ENCODE peak calls at places on chromosomes 6 and 20, in seven cellular contexts. One of them, this sample, is unnamed.

GRCh38 chr6:22884441-22884840 is 315.1 kb downstream of the HDGFL1 start:
- DNase-seq in right cardiac atrium: no peak
- DNase-seq in effector memory CD4-positive, alpha-beta T cell: no peak
- DNase-seq in esophagus squamous epithelium: no peak
- DNase-seq in K562: no peak
- DNase-seq in RWPE1: no peak
- DNase-seq in IMR-90: no peak
- DNase-seq in this sample: no peak

GRCh38 chr6:56364482-56365313 is 117.3 kb upstream of the COL21A1 start:
- DNase-seq in right cardiac atrium: no peak
- DNase-seq in effector memory CD4-positive, alpha-beta T cell: no peak
- DNase-seq in esophagus squamous epithelium: no peak
- DNase-seq in K562: no peak
- DNase-seq in RWPE1: no peak
- DNase-seq in IMR-90: peak; percentile 78
- DNase-seq in this sample: no peak

GRCh38 chr20:24838551-24839530 is 110.2 kb upstream of the CST7 start:
- DNase-seq in right cardiac atrium: no peak
- DNase-seq in effector memory CD4-positive, alpha-beta T cell: no peak
- DNase-seq in esophagus squamous epithelium: no peak
- DNase-seq in K562: no peak
- DNase-seq in RWPE1: no peak
- DNase-seq in IMR-90: peak; percentile 12
- DNase-seq in this sample: no peak

GRCh38 chr6:139373928-139374356 is 506 bp downstream of the CITED2 start:
- DNase-seq in right cardiac atrium: no peak
- DNase-seq in effector memory CD4-positive, alpha-beta T cell: no peak
- DNase-seq in esophagus squamous epithelium: no peak
- DNase-seq in K562: peak; percentile 17
- DNase-seq in RWPE1: no peak
- DNase-seq in IMR-90: no peak
- DNase-seq in this sample: no peak

GRCh38 chr6:137157601-137158000 is 15.8 kb downstream of the IL22RA2 start:
- DNase-seq in right cardiac atrium: no peak
- DNase-seq in effector memory CD4-positive, alpha-beta T cell: no peak
- DNase-seq in esophagus squamous epithelium: no peak
- DNase-seq in K562: no peak
- DNase-seq in RWPE1: peak; percentile 69
- DNase-seq in IMR-90: no peak
- DNase-seq in this sample: peak; percentile 48

GRCh38 chr6:38212579-38212978 is 393.1 kb downstream of the ZFAND3 start:
- DNase-seq in right cardiac atrium: no peak
- DNase-seq in effector memory CD4-positive, alpha-beta T cell: no peak
- DNase-seq in esophagus squamous epithelium: no peak
- DNase-seq in K562: no peak
- DNase-seq in RWPE1: no peak
- DNase-seq in IMR-90: no peak
- DNase-seq in this sample: no peak

GRCh38 chr20:16290358-16290757 is 282.9 kb downstream of the KIF16B start:
- DNase-seq in right cardiac atrium: no peak
- DNase-seq in effector memory CD4-positive, alpha-beta T cell: no peak
- DNase-seq in esophagus squamous epithelium: no peak
- DNase-seq in K562: no peak
- DNase-seq in RWPE1: no peak
- DNase-seq in IMR-90: no peak
- DNase-seq in this sample: no peak

GRCh38 chr20:42792052-42792451 is 397.7 kb downstream of the PTPRT start:
- DNase-seq in right cardiac atrium: no peak
- DNase-seq in effector memory CD4-positive, alpha-beta T cell: no peak
- DNase-seq in esophagus squamous epithelium: no peak
- DNase-seq in K562: no peak
- DNase-seq in RWPE1: no peak
- DNase-seq in IMR-90: no peak
- DNase-seq in this sample: no peak

GRCh38 chr20:63612276-63612931 is 14.5 kb downstream of the GMEB2 start:
- DNase-seq in right cardiac atrium: no peak
- DNase-seq in effector memory CD4-positive, alpha-beta T cell: no peak
- DNase-seq in esophagus squamous epithelium: no peak
- DNase-seq in K562: no peak
- DNase-seq in RWPE1: no peak
- DNase-seq in IMR-90: no peak
- DNase-seq in this sample: no peak

GRCh38 chr6:167676000-167676665 is 150.6 kb upstream of the AFDN start:
- DNase-seq in right cardiac atrium: peak; percentile 47
- DNase-seq in effector memory CD4-positive, alpha-beta T cell: no peak
- DNase-seq in esophagus squamous epithelium: no peak
- DNase-seq in K562: no peak
- DNase-seq in RWPE1: no peak
- DNase-seq in IMR-90: no peak
- DNase-seq in this sample: no peak

GRCh38 chr20:49397525-49397924 is 84.9 kb downstream of the KCNB1 start:
- DNase-seq in right cardiac atrium: peak; percentile 64
- DNase-seq in effector memory CD4-positive, alpha-beta T cell: no peak
- DNase-seq in esophagus squamous epithelium: no peak
- DNase-seq in K562: no peak
- DNase-seq in RWPE1: peak; percentile 87
- DNase-seq in IMR-90: peak; percentile 25
- DNase-seq in this sample: no peak

GRCh38 chr20:23232219-23232581 is 118.4 kb upstream of the NXT1 start:
- DNase-seq in right cardiac atrium: no peak
- DNase-seq in effector memory CD4-positive, alpha-beta T cell: no peak
- DNase-seq in esophagus squamous epithelium: no peak
- DNase-seq in K562: no peak
- DNase-seq in RWPE1: no peak
- DNase-seq in IMR-90: no peak
- DNase-seq in this sample: no peak

GRCh38 chr6:25963426-25964123 is 973 bp downstream of the TRIM38 start:
- DNase-seq in right cardiac atrium: no peak
- DNase-seq in effector memory CD4-positive, alpha-beta T cell: no peak
- DNase-seq in esophagus squamous epithelium: no peak
- DNase-seq in K562: peak; percentile 43
- DNase-seq in RWPE1: peak; percentile 42
- DNase-seq in IMR-90: peak; percentile 16
- DNase-seq in this sample: peak; percentile 16

GRCh38 chr6:141290871-141291270 is 841.9 kb upstream of the GJE1 start:
- DNase-seq in right cardiac atrium: no peak
- DNase-seq in effector memory CD4-positive, alpha-beta T cell: no peak
- DNase-seq in esophagus squamous epithelium: no peak
- DNase-seq in K562: no peak
- DNase-seq in RWPE1: no peak
- DNase-seq in IMR-90: peak; percentile 6
- DNase-seq in this sample: no peak

GRCh38 chr6:14452567-14453527 is 335.3 kb downstream of the CD83 start:
- DNase-seq in right cardiac atrium: no peak
- DNase-seq in effector memory CD4-positive, alpha-beta T cell: peak; percentile 6
- DNase-seq in esophagus squamous epithelium: no peak
- DNase-seq in K562: peak; percentile 42
- DNase-seq in RWPE1: no peak
- DNase-seq in IMR-90: no peak
- DNase-seq in this sample: no peak

GRCh38 chr6:108767418-108768175 is 80.6 kb upstream of the ARMC2 start:
- DNase-seq in right cardiac atrium: no peak
- DNase-seq in effector memory CD4-positive, alpha-beta T cell: no peak
- DNase-seq in esophagus squamous epithelium: no peak
- DNase-seq in K562: no peak
- DNase-seq in RWPE1: no peak
- DNase-seq in IMR-90: no peak
- DNase-seq in this sample: no peak

GRCh38 chr6:163321717-163322116 is 92.8 kb upstream of the QKI start:
- DNase-seq in right cardiac atrium: no peak
- DNase-seq in effector memory CD4-positive, alpha-beta T cell: no peak
- DNase-seq in esophagus squamous epithelium: no peak
- DNase-seq in K562: no peak
- DNase-seq in RWPE1: no peak
- DNase-seq in IMR-90: no peak
- DNase-seq in this sample: no peak

GRCh38 chr6:15312500-15312899 is 66.6 kb downstream of the JARID2 start:
- DNase-seq in right cardiac atrium: no peak
- DNase-seq in effector memory CD4-positive, alpha-beta T cell: no peak
- DNase-seq in esophagus squamous epithelium: no peak
- DNase-seq in K562: no peak
- DNase-seq in RWPE1: no peak
- DNase-seq in IMR-90: peak; percentile 62
- DNase-seq in this sample: no peak

GRCh38 chr6:111585241-111585968 is 20.3 kb downstream of the TRAF3IP2 start:
- DNase-seq in right cardiac atrium: no peak
- DNase-seq in effector memory CD4-positive, alpha-beta T cell: no peak
- DNase-seq in esophagus squamous epithelium: no peak
- DNase-seq in K562: no peak
- DNase-seq in RWPE1: no peak
- DNase-seq in IMR-90: peak; percentile 75
- DNase-seq in this sample: no peak

GRCh38 chr6:111583221-111583620 is 22.5 kb downstream of the TRAF3IP2 start:
- DNase-seq in right cardiac atrium: no peak
- DNase-seq in effector memory CD4-positive, alpha-beta T cell: no peak
- DNase-seq in esophagus squamous epithelium: no peak
- DNase-seq in K562: no peak
- DNase-seq in RWPE1: no peak
- DNase-seq in IMR-90: no peak
- DNase-seq in this sample: no peak

GRCh38 chr6:111585969-111586315 is 19.7 kb downstream of the TRAF3IP2 start:
- DNase-seq in right cardiac atrium: no peak
- DNase-seq in effector memory CD4-positive, alpha-beta T cell: no peak
- DNase-seq in esophagus squamous epithelium: no peak
- DNase-seq in K562: no peak
- DNase-seq in RWPE1: no peak
- DNase-seq in IMR-90: no peak
- DNase-seq in this sample: no peak

GRCh38 chr6:111581957-111582356 is 23.7 kb downstream of the TRAF3IP2 start:
- DNase-seq in right cardiac atrium: no peak
- DNase-seq in effector memory CD4-positive, alpha-beta T cell: no peak
- DNase-seq in esophagus squamous epithelium: no peak
- DNase-seq in K562: no peak
- DNase-seq in RWPE1: no peak
- DNase-seq in IMR-90: no peak
- DNase-seq in this sample: no peak

GRCh38 chr6:111583986-111584385 is 21.7 kb downstream of the TRAF3IP2 start:
- DNase-seq in right cardiac atrium: no peak
- DNase-seq in effector memory CD4-positive, alpha-beta T cell: no peak
- DNase-seq in esophagus squamous epithelium: no peak
- DNase-seq in K562: no peak
- DNase-seq in RWPE1: no peak
- DNase-seq in IMR-90: no peak
- DNase-seq in this sample: no peak
- H3K27ac ChIP-seq in right cardiac atrium: no peak overlapping the region
- H3K27ac ChIP-seq in effector memory CD4-positive, alpha-beta T cell: no peak overlapping the region
- H3K27ac ChIP-seq in esophagus squamous epithelium: peak overlapping the region; percentile 72
- H3K27ac ChIP-seq in K562: no peak overlapping the region
- H3K27ac ChIP-seq in RWPE1: no peak overlapping the region
- H3K27ac ChIP-seq in IMR-90: no peak overlapping the region
- H3K27ac ChIP-seq in this sample: peak overlapping the region; percentile 95

DNA sequence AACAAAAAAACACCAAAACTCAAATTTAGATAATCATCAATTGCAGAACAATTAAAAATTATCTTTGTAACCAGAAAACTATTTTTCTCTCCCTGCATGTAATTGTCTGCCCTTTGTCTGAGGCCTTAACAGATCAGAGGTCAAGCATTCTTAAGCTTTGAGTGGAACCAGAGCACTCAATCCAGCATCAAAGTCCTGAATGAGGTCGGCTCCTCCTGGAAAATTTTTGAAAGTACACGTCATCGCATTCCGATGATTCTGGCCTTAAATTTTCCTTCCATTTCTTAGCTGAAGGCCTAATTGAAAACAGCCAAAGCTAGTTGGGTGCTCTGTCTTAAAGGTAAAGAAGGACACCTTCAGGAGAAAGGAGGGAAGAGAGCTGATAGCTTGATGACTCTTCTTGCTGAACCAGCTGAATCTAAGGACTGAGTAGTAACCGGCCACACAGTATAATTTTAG is 510.2 kb upstream of the SULF2 start:
- DNase-seq in right cardiac atrium: no peak
- DNase-seq in effector memory CD4-positive, alpha-beta T cell: no peak
- DNase-seq in esophagus squamous epithelium: no peak
- DNase-seq in K562: no peak
- DNase-seq in RWPE1: peak; percentile 97
- DNase-seq in IMR-90: peak; percentile 94
- DNase-seq in this sample: peak; percentile 54
- H3K27ac ChIP-seq in right cardiac atrium: peak overlapping the region; percentile 20
- H3K27ac ChIP-seq in effector memory CD4-positive, alpha-beta T cell: no peak overlapping the region
- H3K27ac ChIP-seq in esophagus squamous epithelium: no peak overlapping the region
- H3K27ac ChIP-seq in K562: no peak overlapping the region
- H3K27ac ChIP-seq in RWPE1: no peak overlapping the region
- H3K27ac ChIP-seq in IMR-90: peak overlapping the region; percentile 47
- H3K27ac ChIP-seq in this sample: no peak overlapping the region

GRCh38 chr6:52420668-52421358 is 671 bp downstream of the EFHC1 start:
- DNase-seq in right cardiac atrium: no peak
- DNase-seq in effector memory CD4-positive, alpha-beta T cell: no peak
- DNase-seq in esophagus squamous epithelium: no peak
- DNase-seq in K562: no peak
- DNase-seq in RWPE1: peak; percentile 50
- DNase-seq in IMR-90: peak; percentile 33
- DNase-seq in this sample: no peak
- H3K27ac ChIP-seq in right cardiac atrium: peak overlapping the region; percentile 16
- H3K27ac ChIP-seq in effector memory CD4-positive, alpha-beta T cell: peak overlapping the region; percentile 56
- H3K27ac ChIP-seq in esophagus squamous epithelium: peak overlapping the region; percentile 92
- H3K27ac ChIP-seq in K562: peak overlapping the region; percentile 52
- H3K27ac ChIP-seq in RWPE1: peak overlapping the region; percentile 91
- H3K27ac ChIP-seq in IMR-90: peak overlapping the region; percentile 76
- H3K27ac ChIP-seq in this sample: peak overlapping the region; percentile 24

GRCh38 chr20:9339708-9340107 is 174.7 kb upstream of the LAMP5 start:
- DNase-seq in right cardiac atrium: no peak
- DNase-seq in effector memory CD4-positive, alpha-beta T cell: no peak
- DNase-seq in esophagus squamous epithelium: no peak
- DNase-seq in K562: no peak
- DNase-seq in RWPE1: no peak
- DNase-seq in IMR-90: no peak
- DNase-seq in this sample: no peak
- H3K27ac ChIP-seq in right cardiac atrium: no peak overlapping the region
- H3K27ac ChIP-seq in effector memory CD4-positive, alpha-beta T cell: no peak overlapping the region
- H3K27ac ChIP-seq in esophagus squamous epithelium: no peak overlapping the region
- H3K27ac ChIP-seq in K562: no peak overlapping the region
- H3K27ac ChIP-seq in RWPE1: no peak overlapping the region
- H3K27ac ChIP-seq in IMR-90: no peak overlapping the region
- H3K27ac ChIP-seq in this sample: no peak overlapping the region

DNA sequence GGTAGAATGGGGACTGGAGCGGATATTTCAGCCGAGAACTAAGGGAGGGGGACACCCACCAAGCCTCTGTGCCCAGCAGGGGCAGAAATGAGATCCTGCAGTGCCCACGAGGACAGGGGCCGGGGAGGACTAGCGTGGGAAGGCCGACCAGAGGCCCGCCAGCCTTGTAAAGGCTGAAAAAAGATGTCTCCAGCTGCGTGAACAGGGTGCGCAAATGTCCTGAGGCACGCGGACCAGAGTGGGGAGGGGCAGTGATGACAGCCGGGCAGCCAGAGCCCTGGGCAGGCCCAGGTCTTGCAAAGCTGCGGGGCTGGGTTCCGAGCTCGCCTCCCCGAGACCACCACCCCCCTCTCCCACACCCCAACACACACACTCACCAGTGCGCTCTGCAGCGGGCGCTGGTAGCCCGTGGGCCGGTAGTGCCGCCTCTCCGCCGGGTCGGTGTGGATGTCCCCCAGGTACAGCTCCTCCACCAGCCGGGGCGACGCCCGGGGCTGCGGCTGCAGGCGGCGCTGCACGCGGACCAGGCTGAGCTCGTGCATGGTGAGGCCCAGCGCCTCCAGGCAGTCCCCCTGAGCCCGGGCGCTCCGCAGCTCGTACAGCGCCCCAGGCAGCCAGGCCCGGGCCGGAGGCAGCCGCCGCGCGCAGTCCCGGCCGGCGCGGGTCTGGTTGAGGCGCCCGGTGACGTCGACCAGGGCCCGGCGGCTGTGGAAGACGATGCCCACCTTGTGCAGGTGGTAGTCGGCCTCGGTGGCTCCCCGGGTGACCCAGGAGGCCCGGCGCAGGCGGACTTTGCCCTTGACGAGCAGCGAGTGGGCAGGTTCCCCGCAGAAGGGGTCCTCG is 48.2 kb downstream of the APCDD1L start:
- DNase-seq in right cardiac atrium: no peak
- DNase-seq in effector memory CD4-positive, alpha-beta T cell: no peak
- DNase-seq in esophagus squamous epithelium: no peak
- DNase-seq in K562: no peak
- DNase-seq in RWPE1: no peak
- DNase-seq in IMR-90: no peak
- DNase-seq in this sample: no peak
- H3K27ac ChIP-seq in right cardiac atrium: no peak overlapping the region
- H3K27ac ChIP-seq in effector memory CD4-positive, alpha-beta T cell: no peak overlapping the region
- H3K27ac ChIP-seq in esophagus squamous epithelium: no peak overlapping the region
- H3K27ac ChIP-seq in K562: no peak overlapping the region
- H3K27ac ChIP-seq in RWPE1: no peak overlapping the region
- H3K27ac ChIP-seq in IMR-90: no peak overlapping the region
- H3K27ac ChIP-seq in this sample: no peak overlapping the region

This sample was measured in epithelial cell of prostate.